ENCODE peak calls at places on chromosomes 12 and 14, in five cellular contexts. W, N, D, B and M are unnamed samples.

GRCh38 chr14:64948612-64949210 is 6.2 kb upstream of the GPX2 start:
- DNase-seq in W (no peak), N (no peak), D (no peak), B (no peak), M (no peak)

GRCh38 chr14:57071639-57072038 is 197.1 kb downstream of the EXOC5 start:
- DNase-seq in W (no peak), N (no peak), D (no peak), B (no peak), M (no peak)

GRCh38 chr12:214005-214736 is at the start of gene SLC6A12:
- DNase-seq in W (no peak), N (no peak), D (no peak), B (no peak), M (no peak)

GRCh38 chr12:19896534-19896933 is 457.2 kb downstream of the AEBP2 start:
- DNase-seq in W (no peak), N (no peak), D (no peak), B (no peak), M (no peak)

GRCh38 chr12:92431146-92431545 is 271.6 kb upstream of the PLEKHG7 start:
- DNase-seq in W (no peak), N (no peak), D (no peak), B (no peak), M (no peak)

GRCh38 chr12:59710004-59710628 is 114.3 kb downstream of the SLC16A7 start:
- DNase-seq in W (no peak), N (no peak), D (no peak), B (no peak), M (no peak)

GRCh38 chr12:121579190-121579791 is 1.5 kb downstream of the KDM2B start:
- DNase-seq in W (peak), N (no peak), D (no peak), B (no peak), M (no peak)

GRCh38 chr14:92529895-92530294 is 16.3 kb downstream of the RIN3 start:
- DNase-seq in W (no peak), N (no peak), D (no peak), B (no peak), M (no peak)

GRCh38 chr12:121124402-121125109 is 8.1 kb upstream of the P2RX7 start:
- DNase-seq in W (peak), N (peak), D (no peak), B (peak), M (no peak)

GRCh38 chr12:7441216-7441615 is 2.7 kb downstream of the CD163L1 start:
- DNase-seq in W (no peak), N (no peak), D (no peak), B (no peak), M (no peak)

GRCh38 chr12:111907740-111908139 is 65.7 kb downstream of the MAPKAPK5 start:
- DNase-seq in W (no peak), N (no peak), D (no peak), B (no peak), M (no peak)

GRCh38 chr12:63498239-63498638 is 170.1 kb downstream of the DPY19L2 start:
- DNase-seq in W (no peak), N (no peak), D (no peak), B (no peak), M (no peak)

GRCh38 chr12:24378548-24379011 is 429.1 kb upstream of the SOX5 start:
- DNase-seq in W (no peak), N (peak), D (no peak), B (peak), M (no peak)

GRCh38 chr12:50102186-50102585 is 1.6 kb upstream of the GPD1 start:
- DNase-seq in W (no peak), N (no peak), D (no peak), B (no peak), M (no peak)

GRCh38 chr14:101581806-101582205 is 20.5 kb downstream of the DIO3 start:
- DNase-seq in W (no peak), N (no peak), D (no peak), B (no peak), M (no peak)

GRCh38 chr12:1047898-1048660 is 57.1 kb downstream of the ERC1 start:
- DNase-seq in W (no peak), N (no peak), D (no peak), B (no peak), M (peak)

GRCh38 chr12:91109148-91109564 is 2.1 kb downstream of the LUM start:
- DNase-seq in W (peak), N (no peak), D (peak), B (peak), M (peak)

GRCh38 chr14:60266021-60266937 is 17.3 kb downstream of the PPM1A start:
- DNase-seq in W (peak), N (no peak), D (no peak), B (no peak), M (peak)

GRCh38 chr12:85866929-85867776 is 6.9 kb upstream of the NTS start:
- DNase-seq in W (peak), N (peak), D (no peak), B (peak), M (no peak)

GRCh38 chr12:14264316-14264715 is 101.2 kb upstream of the ATF7IP start:
- DNase-seq in W (no peak), N (no peak), D (no peak), B (peak), M (no peak)

GRCh38 chr12:24608637-24609285 is 340.1 kb downstream of the BCAT1 start:
- DNase-seq in W (no peak), N (no peak), D (no peak), B (peak), M (no peak)

GRCh38 chr14:104319489-104320241 is 181.3 kb downstream of the KIF26A start:
- DNase-seq in W (peak), N (no peak), D (no peak), B (no peak), M (peak)

DNA sequence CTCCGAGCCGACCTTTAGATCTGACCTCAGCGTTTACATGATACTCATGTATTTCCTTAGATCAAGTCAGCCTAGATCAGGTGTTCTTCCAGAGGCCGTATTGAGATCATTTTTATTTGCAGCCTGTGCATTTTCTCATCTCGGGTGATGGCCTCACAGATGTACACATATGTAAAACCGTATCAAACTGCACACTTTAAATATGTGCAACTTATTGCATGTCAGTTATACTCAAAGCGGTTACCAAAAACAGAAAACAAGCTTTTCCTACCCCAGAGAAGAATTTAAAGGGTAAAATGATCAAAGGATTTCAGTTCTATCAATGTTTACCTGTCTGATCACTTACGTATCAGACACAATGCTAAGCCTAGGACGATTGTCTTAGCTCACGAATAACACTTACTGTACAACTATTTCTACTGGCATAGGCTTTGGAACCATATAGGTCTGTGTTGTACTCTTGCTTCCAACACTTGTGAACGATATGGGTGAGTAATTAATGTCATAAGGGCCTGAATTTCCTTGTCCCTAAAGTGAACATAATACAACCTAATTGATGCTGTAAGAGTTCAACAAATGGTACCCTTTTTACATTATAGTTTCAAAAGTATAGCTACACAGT is 628 bp upstream of the LLPH start:
- DNase-seq in W (no peak), N (no peak), D (no peak), B (no peak), M (no peak)
- TF ChIP-seq CTCF in W (no peak), N (no peak), D (no peak), B (no peak), M (no peak)

GRCh38 chr14:75927564-75928087 is 54.2 kb downstream of the TGFB3 start:
- DNase-seq in W (no peak), N (no peak), D (peak), B (no peak), M (no peak)

GRCh38 chr14:75928587-75929230 is 53.1 kb downstream of the TGFB3 start:
- DNase-seq in W (no peak), N (no peak), D (no peak), B (peak), M (no peak)

DNA sequence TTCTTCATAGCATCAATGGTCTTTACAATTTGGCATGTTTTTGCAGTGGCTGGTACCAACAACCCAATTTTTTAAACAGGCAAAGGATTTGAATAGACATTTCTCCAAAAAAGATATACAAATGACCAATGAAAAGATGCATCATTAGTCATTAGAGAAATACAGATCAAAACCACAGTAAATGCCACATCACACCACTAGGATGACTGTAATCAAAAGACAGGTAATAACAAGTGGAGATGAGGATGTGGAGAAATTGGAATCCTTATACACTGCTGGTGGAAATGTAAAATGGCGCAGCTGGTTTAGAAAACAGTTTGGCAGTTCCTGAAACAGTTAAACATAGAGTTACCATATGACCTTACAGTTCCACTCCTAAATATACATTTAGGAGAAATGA is 55.4 kb downstream of the TGFB3 start:
- DNase-seq in W (no peak), N (no peak), D (no peak), B (no peak), M (no peak)
- TF ChIP-seq CTCF in W (no peak), N (no peak), D (no peak), B (no peak), M (no peak)

GRCh38 chr14:90368946-90369721 is 27.7 kb upstream of the CALM1 start:
- DNase-seq in W (no peak), N (no peak), D (no peak), B (peak), M (peak)
- TF ChIP-seq CTCF in W (no peak), N (no peak), D (peak), B (peak), M (no peak)

GRCh38 chr14:29222671-29223268 is 456.2 kb downstream of the FOXG1 start:
- DNase-seq in W (peak), N (peak), D (no peak), B (peak), M (no peak)
- TF ChIP-seq CTCF in W (no peak), N (peak), D (no peak), B (peak), M (peak)

GRCh38 chr14:50920482-50921225 is 23.6 kb downstream of the PYGL start:
- DNase-seq in W (no peak), N (peak), D (no peak), B (peak), M (no peak)
- TF ChIP-seq CTCF in W (no peak), N (no peak), D (no peak), B (no peak), M (no peak)

GRCh38 chr12:65986047-65986446 is 144.5 kb downstream of the LLPH start:
- DNase-seq in W (no peak), N (no peak), D (no peak), B (no peak), M (no peak)
- TF ChIP-seq CTCF in W (no peak), N (no peak), D (no peak), B (no peak), M (no peak)